ENCODE peak calls at places on chromosome 15, in seven cellular contexts. One of them, this sample, is unnamed.

GRCh38 chr15:52709172-52709979 is 30.2 kb upstream of the ATOSA start:
- DNase-seq in foreskin fibroblast: no peak
- DNase-seq in GM12878: no peak
- DNase-seq in uterus: no peak
- DNase-seq in transverse colon: peak
- DNase-seq in CD8-positive, alpha-beta T cell: no peak
- DNase-seq in choroid plexus epithelial cell: no peak
- DNase-seq in this sample: peak

GRCh38 chr15:88954431-88955277 is 41.5 kb upstream of the MFGE8 start:
- DNase-seq in uterus: peak
- DNase-seq in GM12878: no peak
- DNase-seq in CD8-positive, alpha-beta T cell: no peak
- DNase-seq in choroid plexus epithelial cell: peak
- DNase-seq in transverse colon: no peak
- DNase-seq in foreskin fibroblast: no peak
- DNase-seq in this sample: no peak

GRCh38 chr15:34855893-34856292 is 60.5 kb upstream of the ACTC1 start:
- DNase-seq in choroid plexus epithelial cell: no peak
- DNase-seq in foreskin fibroblast: peak
- DNase-seq in transverse colon: no peak
- DNase-seq in CD8-positive, alpha-beta T cell: no peak
- DNase-seq in uterus: no peak
- DNase-seq in GM12878: no peak
- DNase-seq in this sample: no peak

GRCh38 chr15:58401991-58402649 is 29.7 kb upstream of the LIPC start:
- DNase-seq in foreskin fibroblast: no peak
- DNase-seq in GM12878: no peak
- DNase-seq in CD8-positive, alpha-beta T cell: no peak
- DNase-seq in transverse colon: no peak
- DNase-seq in uterus: peak
- DNase-seq in choroid plexus epithelial cell: no peak
- DNase-seq in this sample: no peak

GRCh38 chr15:90716976-90717821 is at the start of gene BLM:
- DNase-seq in CD8-positive, alpha-beta T cell: peak
- DNase-seq in transverse colon: peak
- DNase-seq in uterus: peak
- DNase-seq in GM12878: peak
- DNase-seq in foreskin fibroblast: peak
- DNase-seq in choroid plexus epithelial cell: peak
- DNase-seq in this sample: peak

GRCh38 chr15:77795446-77795845 is 162.7 kb upstream of the LINGO1 start:
- DNase-seq in choroid plexus epithelial cell: no peak
- DNase-seq in uterus: no peak
- DNase-seq in CD8-positive, alpha-beta T cell: no peak
- DNase-seq in transverse colon: no peak
- DNase-seq in GM12878: no peak
- DNase-seq in foreskin fibroblast: no peak
- DNase-seq in this sample: no peak

GRCh38 chr15:66698318-66698961 is 3.6 kb upstream of the SMAD6 start:
- DNase-seq in choroid plexus epithelial cell: peak
- DNase-seq in uterus: peak
- DNase-seq in transverse colon: peak
- DNase-seq in CD8-positive, alpha-beta T cell: no peak
- DNase-seq in foreskin fibroblast: peak
- DNase-seq in GM12878: no peak
- DNase-seq in this sample: peak

GRCh38 chr15:66947471-66947870 is 117.9 kb upstream of the SMAD3 start:
- DNase-seq in transverse colon: no peak
- DNase-seq in foreskin fibroblast: no peak
- DNase-seq in uterus: no peak
- DNase-seq in CD8-positive, alpha-beta T cell: no peak
- DNase-seq in GM12878: no peak
- DNase-seq in choroid plexus epithelial cell: peak
- DNase-seq in this sample: no peak

GRCh38 chr15:69665641-69666091 is 213.0 kb downstream of the RPLP1 start:
- DNase-seq in GM12878: no peak
- DNase-seq in foreskin fibroblast: no peak
- DNase-seq in uterus: no peak
- DNase-seq in transverse colon: no peak
- DNase-seq in choroid plexus epithelial cell: peak
- DNase-seq in CD8-positive, alpha-beta T cell: peak
- DNase-seq in this sample: no peak

GRCh38 chr15:75647370-75648155 is at the start of gene SNX33:
- DNase-seq in GM12878: no peak
- DNase-seq in CD8-positive, alpha-beta T cell: peak
- DNase-seq in choroid plexus epithelial cell: peak
- DNase-seq in foreskin fibroblast: peak
- DNase-seq in transverse colon: peak
- DNase-seq in uterus: peak
- DNase-seq in this sample: peak

GRCh38 chr15:26773917-26774316 is 1.1 kb upstream of the GABRB3 start:
- DNase-seq in transverse colon: no peak
- DNase-seq in uterus: no peak
- DNase-seq in foreskin fibroblast: no peak
- DNase-seq in CD8-positive, alpha-beta T cell: no peak
- DNase-seq in choroid plexus epithelial cell: no peak
- DNase-seq in GM12878: no peak
- DNase-seq in this sample: no peak

GRCh38 chr15:60871731-60872130 is 357.4 kb downstream of the RORA start:
- DNase-seq in choroid plexus epithelial cell: peak
- DNase-seq in uterus: no peak
- DNase-seq in foreskin fibroblast: no peak
- DNase-seq in CD8-positive, alpha-beta T cell: no peak
- DNase-seq in transverse colon: no peak
- DNase-seq in GM12878: no peak
- DNase-seq in this sample: no peak

GRCh38 chr15:99614749-99615288 is 49.0 kb downstream of the MEF2A start:
- DNase-seq in uterus: no peak
- DNase-seq in foreskin fibroblast: no peak
- DNase-seq in GM12878: no peak
- DNase-seq in choroid plexus epithelial cell: peak
- DNase-seq in CD8-positive, alpha-beta T cell: no peak
- DNase-seq in transverse colon: no peak
- DNase-seq in this sample: peak

GRCh38 chr15:50117628-50118027 is 1.4 kb downstream of the ATP8B4 start:
- DNase-seq in transverse colon: no peak
- DNase-seq in CD8-positive, alpha-beta T cell: no peak
- DNase-seq in uterus: no peak
- DNase-seq in choroid plexus epithelial cell: no peak
- DNase-seq in GM12878: no peak
- DNase-seq in foreskin fibroblast: no peak
- DNase-seq in this sample: no peak

GRCh38 chr15:74399511-74400312 is 32.3 kb upstream of the CYP11A1 start:
- DNase-seq in uterus: no peak
- DNase-seq in transverse colon: peak
- DNase-seq in choroid plexus epithelial cell: peak
- DNase-seq in GM12878: no peak
- DNase-seq in CD8-positive, alpha-beta T cell: peak
- DNase-seq in foreskin fibroblast: peak
- DNase-seq in this sample: no peak

GRCh38 chr15:68312701-68313204 is 35.2 kb downstream of the FEM1B start:
- DNase-seq in uterus: peak
- DNase-seq in GM12878: no peak
- DNase-seq in foreskin fibroblast: no peak
- DNase-seq in transverse colon: no peak
- DNase-seq in CD8-positive, alpha-beta T cell: peak
- DNase-seq in choroid plexus epithelial cell: peak
- DNase-seq in this sample: no peak

GRCh38 chr15:52220896-52221660 is 29.9 kb upstream of the GNB5 start:
- DNase-seq in GM12878: no peak
- DNase-seq in transverse colon: no peak
- DNase-seq in choroid plexus epithelial cell: no peak
- DNase-seq in CD8-positive, alpha-beta T cell: no peak
- DNase-seq in foreskin fibroblast: no peak
- DNase-seq in uterus: no peak
- DNase-seq in this sample: no peak

GRCh38 chr15:57069423-57069822 is 151.0 kb downstream of the TCF12 start:
- DNase-seq in choroid plexus epithelial cell: no peak
- DNase-seq in uterus: no peak
- DNase-seq in foreskin fibroblast: no peak
- DNase-seq in transverse colon: no peak
- DNase-seq in CD8-positive, alpha-beta T cell: no peak
- DNase-seq in GM12878: no peak
- DNase-seq in this sample: no peak

GRCh38 chr15:98599911-98600685 is 48.2 kb upstream of the IGF1R start:
- DNase-seq in foreskin fibroblast: peak
- DNase-seq in transverse colon: peak
- DNase-seq in GM12878: peak
- DNase-seq in uterus: peak
- DNase-seq in choroid plexus epithelial cell: peak
- DNase-seq in CD8-positive, alpha-beta T cell: peak
- DNase-seq in this sample: no peak

GRCh38 chr15:101138086-101138660 is 113.7 kb downstream of the CHSY1 start:
- DNase-seq in transverse colon: no peak
- DNase-seq in uterus: no peak
- DNase-seq in GM12878: no peak
- DNase-seq in CD8-positive, alpha-beta T cell: no peak
- DNase-seq in foreskin fibroblast: no peak
- DNase-seq in choroid plexus epithelial cell: no peak
- DNase-seq in this sample: no peak

GRCh38 chr15:31046759-31047359 is 54.7 kb downstream of the TRPM1 start:
- DNase-seq in choroid plexus epithelial cell: no peak
- DNase-seq in CD8-positive, alpha-beta T cell: no peak
- DNase-seq in transverse colon: no peak
- DNase-seq in uterus: no peak
- DNase-seq in GM12878: no peak
- DNase-seq in foreskin fibroblast: no peak
- DNase-seq in this sample: no peak

GRCh38 chr15:38103564-38103963 is 149.1 kb upstream of the SPRED1 start:
- DNase-seq in transverse colon: no peak
- DNase-seq in choroid plexus epithelial cell: no peak
- DNase-seq in uterus: no peak
- DNase-seq in foreskin fibroblast: no peak
- DNase-seq in CD8-positive, alpha-beta T cell: no peak
- DNase-seq in GM12878: no peak
- DNase-seq in this sample: no peak

GRCh38 chr15:42059661-42060476 is 34.5 kb downstream of the PLA2G4D start:
- DNase-seq in choroid plexus epithelial cell: peak
- DNase-seq in GM12878: no peak
- DNase-seq in uterus: no peak
- DNase-seq in foreskin fibroblast: peak
- DNase-seq in transverse colon: peak
- DNase-seq in CD8-positive, alpha-beta T cell: peak
- DNase-seq in this sample: no peak

GRCh38 chr15:87753539-87753938 is 503.0 kb downstream of the NTRK3 start:
- DNase-seq in choroid plexus epithelial cell: no peak
- DNase-seq in CD8-positive, alpha-beta T cell: no peak
- DNase-seq in foreskin fibroblast: no peak
- DNase-seq in uterus: no peak
- DNase-seq in GM12878: no peak
- DNase-seq in transverse colon: no peak
- DNase-seq in this sample: no peak
- TF ChIP-seq CTCF in choroid plexus epithelial cell: no peak
- TF ChIP-seq CTCF in CD8-positive, alpha-beta T cell: no peak
- TF ChIP-seq CTCF in foreskin fibroblast: no peak
- TF ChIP-seq CTCF in uterus: no peak
- TF ChIP-seq CTCF in GM12878: no peak
- TF ChIP-seq CTCF in transverse colon: no peak
- TF ChIP-seq CTCF in this sample: no peak

DNA sequence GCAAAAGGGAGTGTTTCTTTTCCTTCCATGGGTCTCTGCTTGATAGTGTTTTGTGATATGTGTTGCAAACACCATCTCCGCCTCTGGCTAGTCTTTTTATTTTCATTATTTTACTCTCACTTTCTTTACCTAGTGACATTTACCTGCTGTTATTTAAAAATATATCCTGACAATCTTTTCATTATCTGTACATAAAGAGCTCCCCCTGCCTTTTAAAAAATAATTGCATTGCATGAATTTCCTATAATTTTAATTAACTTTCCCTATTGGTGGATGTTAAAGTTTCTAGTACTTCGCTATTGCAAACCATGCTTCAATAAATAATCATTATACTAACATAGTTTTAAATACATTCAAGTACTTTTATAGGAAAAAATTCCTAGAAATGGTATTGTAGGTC is 48.8 kb upstream of the GCNT3 start:
- DNase-seq in CD8-positive, alpha-beta T cell: no peak
- DNase-seq in choroid plexus epithelial cell: no peak
- DNase-seq in uterus: no peak
- DNase-seq in foreskin fibroblast: no peak
- DNase-seq in transverse colon: no peak
- DNase-seq in GM12878: no peak
- DNase-seq in this sample: no peak
- TF ChIP-seq CTCF in CD8-positive, alpha-beta T cell: no peak
- TF ChIP-seq CTCF in choroid plexus epithelial cell: no peak
- TF ChIP-seq CTCF in uterus: no peak
- TF ChIP-seq CTCF in foreskin fibroblast: peak
- TF ChIP-seq CTCF in transverse colon: no peak
- TF ChIP-seq CTCF in GM12878: no peak
- TF ChIP-seq CTCF in this sample: no peak

DNA sequence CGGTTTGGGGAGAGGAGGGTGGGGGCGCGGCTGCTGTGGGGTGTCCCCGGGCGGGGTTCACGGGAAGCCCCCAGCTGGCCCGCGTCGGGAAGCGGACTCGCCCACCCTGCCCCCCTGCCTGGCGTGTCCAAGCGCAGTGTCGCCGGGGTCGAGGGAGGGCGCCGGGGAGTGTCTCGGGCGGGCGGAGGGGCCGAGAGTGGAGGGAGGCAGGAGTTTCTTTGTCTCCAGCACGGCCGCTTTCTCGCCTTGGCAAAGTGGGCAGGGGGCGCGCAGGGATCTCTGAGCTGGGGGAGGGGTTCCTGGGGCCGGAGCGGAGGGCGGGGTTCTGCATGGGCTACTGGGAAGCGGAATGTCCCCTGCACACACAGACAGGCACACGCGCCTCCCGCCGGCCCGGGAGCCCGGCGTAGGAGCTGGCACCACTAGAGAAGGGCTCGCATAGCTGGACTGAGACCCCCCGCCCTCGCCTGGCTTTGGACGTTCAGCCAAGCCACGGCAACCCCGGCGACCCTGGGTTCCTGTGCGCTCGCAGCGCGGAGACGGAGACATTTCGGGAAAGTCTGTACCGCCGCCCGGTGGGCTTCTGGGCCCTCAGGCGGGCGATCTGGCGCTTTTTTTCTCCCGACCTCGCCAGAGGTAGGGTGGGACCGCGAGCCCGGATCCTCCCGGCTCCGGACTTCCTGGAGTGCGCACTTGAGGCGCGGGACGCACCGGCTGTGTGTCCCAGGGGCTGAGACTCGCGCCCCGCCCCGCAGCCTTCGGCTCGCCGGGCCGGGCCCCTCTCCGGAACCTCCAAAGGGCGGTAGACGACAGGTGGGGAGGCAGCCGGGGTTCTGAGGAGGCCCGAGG is 870 bp downstream of the ST8SIA2 start:
- DNase-seq in CD8-positive, alpha-beta T cell: no peak
- DNase-seq in foreskin fibroblast: no peak
- DNase-seq in transverse colon: no peak
- DNase-seq in GM12878: no peak
- DNase-seq in choroid plexus epithelial cell: no peak
- DNase-seq in uterus: no peak
- DNase-seq in this sample: peak
- TF ChIP-seq CTCF in CD8-positive, alpha-beta T cell: no peak
- TF ChIP-seq CTCF in foreskin fibroblast: no peak
- TF ChIP-seq CTCF in transverse colon: no peak
- TF ChIP-seq CTCF in GM12878: no peak
- TF ChIP-seq CTCF in choroid plexus epithelial cell: no peak
- TF ChIP-seq CTCF in uterus: no peak
- TF ChIP-seq CTCF in this sample: no peak

DNA sequence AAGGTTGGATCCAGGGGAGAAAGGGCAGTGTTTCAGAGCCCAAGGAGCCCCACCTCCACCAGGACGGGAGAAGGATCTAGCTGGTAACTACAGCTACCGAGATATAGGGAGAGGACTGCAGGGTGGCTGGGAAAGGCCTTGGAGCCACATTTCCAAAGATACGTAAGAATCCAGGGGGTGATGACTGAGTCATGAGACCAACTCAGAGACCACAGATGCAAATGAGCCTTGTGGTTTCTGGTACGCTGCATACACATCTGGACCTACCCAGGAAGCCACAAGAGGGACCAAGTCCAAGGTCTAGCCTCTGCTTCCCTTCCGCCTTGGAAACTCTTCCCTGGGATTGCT is 13.5 kb downstream of the IGDCC4 start:
- DNase-seq in GM12878: no peak
- DNase-seq in choroid plexus epithelial cell: peak
- DNase-seq in transverse colon: no peak
- DNase-seq in foreskin fibroblast: peak
- DNase-seq in uterus: no peak
- DNase-seq in CD8-positive, alpha-beta T cell: no peak
- DNase-seq in this sample: no peak
- TF ChIP-seq CTCF in GM12878: no peak
- TF ChIP-seq CTCF in choroid plexus epithelial cell: peak
- TF ChIP-seq CTCF in transverse colon: no peak
- TF ChIP-seq CTCF in foreskin fibroblast: peak
- TF ChIP-seq CTCF in uterus: no peak
- TF ChIP-seq CTCF in CD8-positive, alpha-beta T cell: no peak
- TF ChIP-seq CTCF in this sample: no peak

This sample was measured in Caco-2.